ENCODE peak calls at places on chromosome 11, in four cellular contexts. One of them, this sample, is unnamed.

GRCh38 chr11:9573775-9574555 is 495 bp downstream of the WEE1 start:
- DNase-seq in NCI-H1105: no peak
- DNase-seq in stimulated activated effector memory CD8-positive, alpha-beta T cell treated with anti-CD3 and anti-CD28 coated beads, Interleukin-12 subunit alpha, Interleukin-12 subunit beta, amount 100 ng/mL, for 72 hours: no peak
- DNase-seq in choroid plexus epithelial cell: no peak
- DNase-seq in this sample: no peak

GRCh38 chr11:66188580-66188979 is 79.9 kb upstream of the RAB1B start:
- DNase-seq in stimulated activated effector memory CD8-positive, alpha-beta T cell treated with anti-CD3 and anti-CD28 coated beads, Interleukin-12 subunit alpha, Interleukin-12 subunit beta, amount 100 ng/mL, for 72 hours: no peak
- DNase-seq in NCI-H1105: no peak
- DNase-seq in choroid plexus epithelial cell: peak
- DNase-seq in this sample: peak

GRCh38 chr11:114059278-114059983 is at the start of gene ZBTB16:
- DNase-seq in choroid plexus epithelial cell: peak
- DNase-seq in NCI-H1105: peak
- DNase-seq in stimulated activated effector memory CD8-positive, alpha-beta T cell treated with anti-CD3 and anti-CD28 coated beads, Interleukin-12 subunit alpha, Interleukin-12 subunit beta, amount 100 ng/mL, for 72 hours: no peak
- DNase-seq in this sample: peak

GRCh38 chr11:76728778-76729177 is 54.4 kb upstream of the TSKU start:
- DNase-seq in choroid plexus epithelial cell: no peak
- DNase-seq in stimulated activated effector memory CD8-positive, alpha-beta T cell treated with anti-CD3 and anti-CD28 coated beads, Interleukin-12 subunit alpha, Interleukin-12 subunit beta, amount 100 ng/mL, for 72 hours: no peak
- DNase-seq in NCI-H1105: no peak
- DNase-seq in this sample: no peak

GRCh38 chr11:119284344-119285157 is 32.4 kb downstream of the MCAM start:
- DNase-seq in stimulated activated effector memory CD8-positive, alpha-beta T cell treated with anti-CD3 and anti-CD28 coated beads, Interleukin-12 subunit alpha, Interleukin-12 subunit beta, amount 100 ng/mL, for 72 hours: no peak
- DNase-seq in NCI-H1105: peak
- DNase-seq in choroid plexus epithelial cell: peak
- DNase-seq in this sample: peak

GRCh38 chr11:73295259-73295995 is 12.6 kb upstream of the ARHGEF17 start:
- DNase-seq in choroid plexus epithelial cell: peak
- DNase-seq in stimulated activated effector memory CD8-positive, alpha-beta T cell treated with anti-CD3 and anti-CD28 coated beads, Interleukin-12 subunit alpha, Interleukin-12 subunit beta, amount 100 ng/mL, for 72 hours: peak
- DNase-seq in NCI-H1105: peak
- DNase-seq in this sample: peak

GRCh38 chr11:66467034-66467659 is 442 bp downstream of the PELI3 start:
- DNase-seq in NCI-H1105: no peak
- DNase-seq in stimulated activated effector memory CD8-positive, alpha-beta T cell treated with anti-CD3 and anti-CD28 coated beads, Interleukin-12 subunit alpha, Interleukin-12 subunit beta, amount 100 ng/mL, for 72 hours: no peak
- DNase-seq in choroid plexus epithelial cell: peak
- DNase-seq in this sample: peak

GRCh38 chr11:70490208-70490607 is 91.9 kb downstream of the CTTN start:
- DNase-seq in NCI-H1105: no peak
- DNase-seq in choroid plexus epithelial cell: no peak
- DNase-seq in stimulated activated effector memory CD8-positive, alpha-beta T cell treated with anti-CD3 and anti-CD28 coated beads, Interleukin-12 subunit alpha, Interleukin-12 subunit beta, amount 100 ng/mL, for 72 hours: no peak
- DNase-seq in this sample: no peak

GRCh38 chr11:17735823-17736772 is 1.5 kb downstream of the KCNC1 start:
- DNase-seq in choroid plexus epithelial cell: no peak
- DNase-seq in NCI-H1105: peak
- DNase-seq in stimulated activated effector memory CD8-positive, alpha-beta T cell treated with anti-CD3 and anti-CD28 coated beads, Interleukin-12 subunit alpha, Interleukin-12 subunit beta, amount 100 ng/mL, for 72 hours: no peak
- DNase-seq in this sample: no peak

GRCh38 chr11:134762248-134763029 is 350.4 kb upstream of the B3GAT1 start:
- DNase-seq in choroid plexus epithelial cell: peak
- DNase-seq in stimulated activated effector memory CD8-positive, alpha-beta T cell treated with anti-CD3 and anti-CD28 coated beads, Interleukin-12 subunit alpha, Interleukin-12 subunit beta, amount 100 ng/mL, for 72 hours: no peak
- DNase-seq in NCI-H1105: no peak
- DNase-seq in this sample: no peak

GRCh38 chr11:79007811-79008294 is 433.0 kb downstream of the TENM4 start:
- DNase-seq in NCI-H1105: no peak
- DNase-seq in stimulated activated effector memory CD8-positive, alpha-beta T cell treated with anti-CD3 and anti-CD28 coated beads, Interleukin-12 subunit alpha, Interleukin-12 subunit beta, amount 100 ng/mL, for 72 hours: no peak
- DNase-seq in choroid plexus epithelial cell: no peak
- DNase-seq in this sample: no peak

GRCh38 chr11:73137942-73138274 is 4.2 kb downstream of the FCHSD2 start:
- DNase-seq in choroid plexus epithelial cell: no peak
- DNase-seq in NCI-H1105: no peak
- DNase-seq in stimulated activated effector memory CD8-positive, alpha-beta T cell treated with anti-CD3 and anti-CD28 coated beads, Interleukin-12 subunit alpha, Interleukin-12 subunit beta, amount 100 ng/mL, for 72 hours: no peak
- DNase-seq in this sample: no peak

GRCh38 chr11:35163707-35164496 is 24.9 kb downstream of the CD44 start:
- DNase-seq in stimulated activated effector memory CD8-positive, alpha-beta T cell treated with anti-CD3 and anti-CD28 coated beads, Interleukin-12 subunit alpha, Interleukin-12 subunit beta, amount 100 ng/mL, for 72 hours: no peak
- DNase-seq in NCI-H1105: no peak
- DNase-seq in choroid plexus epithelial cell: peak
- DNase-seq in this sample: no peak

GRCh38 chr11:63938481-63939350 is at the start of gene NAA40:
- DNase-seq in NCI-H1105: peak
- DNase-seq in stimulated activated effector memory CD8-positive, alpha-beta T cell treated with anti-CD3 and anti-CD28 coated beads, Interleukin-12 subunit alpha, Interleukin-12 subunit beta, amount 100 ng/mL, for 72 hours: peak
- DNase-seq in choroid plexus epithelial cell: peak
- DNase-seq in this sample: peak

GRCh38 chr11:61883327-61883726 is 8.0 kb downstream of the FADS3 start:
- DNase-seq in stimulated activated effector memory CD8-positive, alpha-beta T cell treated with anti-CD3 and anti-CD28 coated beads, Interleukin-12 subunit alpha, Interleukin-12 subunit beta, amount 100 ng/mL, for 72 hours: no peak
- DNase-seq in NCI-H1105: no peak
- DNase-seq in choroid plexus epithelial cell: no peak
- DNase-seq in this sample: no peak

GRCh38 chr11:81647374-81647773 is 1086.3 kb downstream of the FAM181B start:
- DNase-seq in stimulated activated effector memory CD8-positive, alpha-beta T cell treated with anti-CD3 and anti-CD28 coated beads, Interleukin-12 subunit alpha, Interleukin-12 subunit beta, amount 100 ng/mL, for 72 hours: no peak
- DNase-seq in NCI-H1105: no peak
- DNase-seq in choroid plexus epithelial cell: peak
- DNase-seq in this sample: no peak

GRCh38 chr11:76236092-76237026 is 30.1 kb upstream of the WNT11 start:
- DNase-seq in choroid plexus epithelial cell: peak
- DNase-seq in stimulated activated effector memory CD8-positive, alpha-beta T cell treated with anti-CD3 and anti-CD28 coated beads, Interleukin-12 subunit alpha, Interleukin-12 subunit beta, amount 100 ng/mL, for 72 hours: peak
- DNase-seq in NCI-H1105: peak
- DNase-seq in this sample: no peak

GRCh38 chr11:118912742-118913410 is 12.8 kb downstream of the BCL9L start:
- DNase-seq in stimulated activated effector memory CD8-positive, alpha-beta T cell treated with anti-CD3 and anti-CD28 coated beads, Interleukin-12 subunit alpha, Interleukin-12 subunit beta, amount 100 ng/mL, for 72 hours: no peak
- DNase-seq in choroid plexus epithelial cell: no peak
- DNase-seq in NCI-H1105: no peak
- DNase-seq in this sample: peak

GRCh38 chr11:117839234-117839882 is 14.8 kb upstream of the FXYD2 start:
- DNase-seq in NCI-H1105: no peak
- DNase-seq in stimulated activated effector memory CD8-positive, alpha-beta T cell treated with anti-CD3 and anti-CD28 coated beads, Interleukin-12 subunit alpha, Interleukin-12 subunit beta, amount 100 ng/mL, for 72 hours: no peak
- DNase-seq in choroid plexus epithelial cell: no peak
- DNase-seq in this sample: no peak

This sample was measured in cardiac fibroblast.